ENCODE peak calls at places on chromosomes 6 and 20, in seven cellular contexts. One of them, this sample, is unnamed.

GRCh38 chr6:151885234-151885633 is 77.8 kb downstream of the ESR1 start:
- DNase-seq in Peyer's patch: no peak
- DNase-seq in heart right ventricle: no peak
- DNase-seq in mammary epithelial cell: peak; percentile 23
- DNase-seq in CD4-positive, alpha-beta T cell: no peak
- DNase-seq in prostate gland: no peak
- DNase-seq in psoas muscle: no peak
- DNase-seq in this sample: no peak

GRCh38 chr6:153096031-153096430 is 35.1 kb downstream of the RGS17 start:
- DNase-seq in Peyer's patch: no peak
- DNase-seq in heart right ventricle: no peak
- DNase-seq in mammary epithelial cell: no peak
- DNase-seq in CD4-positive, alpha-beta T cell: no peak
- DNase-seq in prostate gland: no peak
- DNase-seq in psoas muscle: no peak
- DNase-seq in this sample: no peak

GRCh38 chr20:11686900-11687543 is 230.7 kb upstream of the BTBD3 start:
- DNase-seq in Peyer's patch: peak; percentile 50
- DNase-seq in heart right ventricle: peak; percentile 41
- DNase-seq in mammary epithelial cell: peak; percentile 21
- DNase-seq in CD4-positive, alpha-beta T cell: no peak
- DNase-seq in prostate gland: no peak
- DNase-seq in psoas muscle: peak; percentile 39
- DNase-seq in this sample: no peak

GRCh38 chr20:31936430-31936829 is 15.4 kb downstream of the PDRG1 start:
- DNase-seq in Peyer's patch: no peak
- DNase-seq in heart right ventricle: no peak
- DNase-seq in mammary epithelial cell: no peak
- DNase-seq in CD4-positive, alpha-beta T cell: no peak
- DNase-seq in prostate gland: no peak
- DNase-seq in psoas muscle: no peak
- DNase-seq in this sample: no peak

GRCh38 chr6:149084026-149084425 is 233.5 kb upstream of the TAB2 start:
- DNase-seq in Peyer's patch: no peak
- DNase-seq in heart right ventricle: no peak
- DNase-seq in mammary epithelial cell: no peak
- DNase-seq in CD4-positive, alpha-beta T cell: no peak
- DNase-seq in prostate gland: no peak
- DNase-seq in psoas muscle: no peak
- DNase-seq in this sample: no peak

GRCh38 chr6:52995913-52996685 is 1.0 kb upstream of the GSTA4 start:
- DNase-seq in Peyer's patch: no peak
- DNase-seq in heart right ventricle: peak; percentile 21
- DNase-seq in mammary epithelial cell: peak; percentile 81
- DNase-seq in CD4-positive, alpha-beta T cell: peak; percentile 2
- DNase-seq in prostate gland: peak; percentile 45
- DNase-seq in psoas muscle: peak; percentile 46
- DNase-seq in this sample: peak; percentile 27

GRCh38 chr20:1946762-1947534 is 46.9 kb downstream of the PDYN start:
- DNase-seq in Peyer's patch: no peak
- DNase-seq in heart right ventricle: peak; percentile 30
- DNase-seq in mammary epithelial cell: no peak
- DNase-seq in CD4-positive, alpha-beta T cell: no peak
- DNase-seq in prostate gland: peak; percentile 23
- DNase-seq in psoas muscle: peak; percentile 84
- DNase-seq in this sample: no peak

GRCh38 chr20:13492001-13492480 is 146.7 kb downstream of the TASP1 start:
- DNase-seq in Peyer's patch: no peak
- DNase-seq in heart right ventricle: no peak
- DNase-seq in mammary epithelial cell: peak; percentile 80
- DNase-seq in CD4-positive, alpha-beta T cell: no peak
- DNase-seq in prostate gland: peak; percentile 25
- DNase-seq in psoas muscle: peak; percentile 21
- DNase-seq in this sample: no peak

GRCh38 chr20:40293740-40294139 is 395.3 kb downstream of the MAFB start:
- DNase-seq in Peyer's patch: no peak
- DNase-seq in heart right ventricle: no peak
- DNase-seq in mammary epithelial cell: no peak
- DNase-seq in CD4-positive, alpha-beta T cell: no peak
- DNase-seq in prostate gland: no peak
- DNase-seq in psoas muscle: no peak
- DNase-seq in this sample: no peak

GRCh38 chr6:17630511-17631073 is 30.5 kb downstream of the FAM8A1 start:
- DNase-seq in Peyer's patch: no peak
- DNase-seq in heart right ventricle: no peak
- DNase-seq in mammary epithelial cell: no peak
- DNase-seq in CD4-positive, alpha-beta T cell: no peak
- DNase-seq in prostate gland: peak; percentile 28
- DNase-seq in psoas muscle: no peak
- DNase-seq in this sample: no peak

GRCh38 chr20:50019466-50020256 is 36.9 kb downstream of the SNAI1 start:
- DNase-seq in Peyer's patch: no peak
- DNase-seq in heart right ventricle: peak; percentile 63
- DNase-seq in mammary epithelial cell: peak; percentile 63
- DNase-seq in CD4-positive, alpha-beta T cell: no peak
- DNase-seq in prostate gland: peak; percentile 81
- DNase-seq in psoas muscle: peak; percentile 47
- DNase-seq in this sample: no peak

GRCh38 chr6:130115036-130115435 is 96.7 kb downstream of the L3MBTL3 start:
- DNase-seq in Peyer's patch: no peak
- DNase-seq in heart right ventricle: no peak
- DNase-seq in mammary epithelial cell: no peak
- DNase-seq in CD4-positive, alpha-beta T cell: no peak
- DNase-seq in prostate gland: no peak
- DNase-seq in psoas muscle: no peak
- DNase-seq in this sample: no peak

GRCh38 chr6:96153775-96154174 is 138.0 kb downstream of the FUT9 start:
- DNase-seq in Peyer's patch: no peak
- DNase-seq in heart right ventricle: no peak
- DNase-seq in mammary epithelial cell: no peak
- DNase-seq in CD4-positive, alpha-beta T cell: no peak
- DNase-seq in prostate gland: no peak
- DNase-seq in psoas muscle: no peak
- DNase-seq in this sample: no peak

GRCh38 chr6:56742122-56742791 is 99.6 kb upstream of the DST start:
- DNase-seq in Peyer's patch: no peak
- DNase-seq in heart right ventricle: no peak
- DNase-seq in mammary epithelial cell: peak; percentile 55
- DNase-seq in CD4-positive, alpha-beta T cell: no peak
- DNase-seq in prostate gland: no peak
- DNase-seq in psoas muscle: no peak
- DNase-seq in this sample: no peak

GRCh38 chr6:14661188-14661587 is 543.6 kb downstream of the CD83 start:
- DNase-seq in Peyer's patch: no peak
- DNase-seq in heart right ventricle: no peak
- DNase-seq in mammary epithelial cell: peak; percentile 25
- DNase-seq in CD4-positive, alpha-beta T cell: peak; percentile 34
- DNase-seq in prostate gland: no peak
- DNase-seq in psoas muscle: no peak
- DNase-seq in this sample: peak; percentile 21

DNA sequence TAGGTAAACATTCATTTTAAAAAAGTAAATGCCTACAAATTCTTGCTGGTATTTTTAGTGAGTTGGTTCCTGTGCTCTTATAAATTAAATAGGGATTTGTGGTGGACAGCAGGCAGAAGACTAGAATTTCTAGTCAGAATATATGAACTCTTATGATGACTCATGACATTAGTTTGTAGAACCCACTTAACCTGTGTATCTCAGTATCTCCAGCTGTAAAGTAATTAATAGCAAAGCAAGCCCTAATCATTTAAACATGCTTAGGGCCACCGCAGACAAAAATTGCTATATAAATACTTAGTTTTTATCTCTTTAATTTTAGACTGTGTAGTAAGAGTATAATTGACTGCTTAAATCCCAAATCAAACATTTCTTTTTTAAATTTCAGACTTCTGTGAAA is 2.4 kb downstream of the FAM135A start:
- DNase-seq in Peyer's patch: no peak
- DNase-seq in heart right ventricle: no peak
- DNase-seq in mammary epithelial cell: peak; percentile 21
- DNase-seq in CD4-positive, alpha-beta T cell: no peak
- DNase-seq in prostate gland: no peak
- DNase-seq in psoas muscle: no peak
- DNase-seq in this sample: no peak
- H3K27ac ChIP-seq in Peyer's patch: no peak overlapping the region
- H3K27ac ChIP-seq in heart right ventricle: no peak overlapping the region
- H3K27ac ChIP-seq in mammary epithelial cell: no peak overlapping the region
- H3K27ac ChIP-seq in CD4-positive, alpha-beta T cell: no peak overlapping the region
- H3K27ac ChIP-seq in prostate gland: no peak overlapping the region
- H3K27ac ChIP-seq in psoas muscle: no peak overlapping the region
- H3K27ac ChIP-seq in this sample: no peak overlapping the region

GRCh38 chr6:35218456-35218855 is 4.7 kb downstream of the SCUBE3 start:
- DNase-seq in Peyer's patch: no peak
- DNase-seq in heart right ventricle: no peak
- DNase-seq in mammary epithelial cell: no peak
- DNase-seq in CD4-positive, alpha-beta T cell: no peak
- DNase-seq in prostate gland: no peak
- DNase-seq in psoas muscle: no peak
- DNase-seq in this sample: no peak

GRCh38 chr6:35218021-35218420 is 4.3 kb downstream of the SCUBE3 start:
- DNase-seq in Peyer's patch: no peak
- DNase-seq in heart right ventricle: no peak
- DNase-seq in mammary epithelial cell: no peak
- DNase-seq in CD4-positive, alpha-beta T cell: no peak
- DNase-seq in prostate gland: no peak
- DNase-seq in psoas muscle: no peak
- DNase-seq in this sample: no peak

GRCh38 chr6:35216832-35217811 is 3.4 kb downstream of the SCUBE3 start:
- DNase-seq in Peyer's patch: no peak
- DNase-seq in heart right ventricle: no peak
- DNase-seq in mammary epithelial cell: no peak
- DNase-seq in CD4-positive, alpha-beta T cell: no peak
- DNase-seq in prostate gland: no peak
- DNase-seq in psoas muscle: no peak
- DNase-seq in this sample: no peak

GRCh38 chr6:35220711-35221110 is 7.0 kb downstream of the SCUBE3 start:
- DNase-seq in Peyer's patch: no peak
- DNase-seq in heart right ventricle: no peak
- DNase-seq in mammary epithelial cell: no peak
- DNase-seq in CD4-positive, alpha-beta T cell: no peak
- DNase-seq in prostate gland: no peak
- DNase-seq in psoas muscle: no peak
- DNase-seq in this sample: no peak

DNA sequence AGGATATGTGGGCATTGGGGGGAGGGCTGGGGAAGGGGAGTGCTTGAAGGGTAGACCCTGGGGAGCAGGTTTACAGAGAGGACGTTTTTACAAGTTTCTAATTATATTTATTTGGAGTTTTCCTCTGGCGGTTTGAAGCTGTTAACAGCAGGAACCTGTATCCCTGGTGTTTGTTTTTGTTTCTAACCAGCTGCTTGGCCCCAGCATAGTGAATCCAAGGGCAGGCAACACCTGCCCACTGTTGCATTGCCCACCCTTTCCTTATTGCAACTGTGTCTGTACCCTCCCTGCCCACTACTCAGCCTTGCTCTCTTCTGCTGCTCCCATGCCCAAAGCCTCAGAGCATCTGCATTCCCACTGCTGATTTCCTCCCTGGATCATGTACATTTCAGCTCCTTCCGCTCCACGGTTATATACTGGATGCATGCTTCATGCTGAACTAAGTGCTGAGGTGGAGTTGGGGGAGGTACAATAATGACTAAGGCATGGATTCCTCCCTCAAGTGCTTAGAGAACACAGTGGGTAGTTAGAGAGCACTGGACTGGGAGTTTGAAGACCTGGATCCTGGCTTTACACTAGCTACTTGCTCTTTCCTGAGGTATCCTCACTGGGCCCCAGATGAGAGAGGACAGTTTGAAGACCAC is 6.0 kb downstream of the SCUBE3 start:
- DNase-seq in Peyer's patch: no peak
- DNase-seq in heart right ventricle: no peak
- DNase-seq in mammary epithelial cell: no peak
- DNase-seq in CD4-positive, alpha-beta T cell: no peak
- DNase-seq in prostate gland: no peak
- DNase-seq in psoas muscle: no peak
- DNase-seq in this sample: no peak
- TF ChIP-seq CTCF in Peyer's patch: no peak
- TF ChIP-seq CTCF in heart right ventricle: no peak
- TF ChIP-seq CTCF in mammary epithelial cell: no peak
- TF ChIP-seq CTCF in CD4-positive, alpha-beta T cell: no peak
- TF ChIP-seq CTCF in prostate gland: no peak
- TF ChIP-seq CTCF in psoas muscle: no peak
- TF ChIP-seq CTCF in this sample: no peak

DNA sequence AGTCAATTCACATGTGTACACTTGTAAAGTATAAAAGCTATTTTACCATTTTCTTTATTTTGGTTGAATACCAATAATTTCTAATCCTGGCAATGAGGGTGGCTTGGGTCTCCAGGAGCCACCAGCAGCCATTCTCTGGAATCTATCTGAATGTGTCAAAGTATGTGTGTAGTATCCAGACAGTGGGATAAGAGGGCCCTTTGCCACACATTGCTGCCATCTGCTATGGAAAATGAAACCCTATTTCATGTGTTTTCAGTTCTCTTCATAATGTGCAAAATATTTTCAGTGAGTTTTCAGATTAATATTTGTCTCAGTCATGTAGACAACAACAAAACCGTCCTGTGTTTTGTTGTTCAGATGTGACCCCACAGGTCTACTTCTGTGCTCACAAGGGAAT is 46.3 kb downstream of the CDYL start:
- DNase-seq in Peyer's patch: no peak
- DNase-seq in heart right ventricle: no peak
- DNase-seq in mammary epithelial cell: no peak
- DNase-seq in CD4-positive, alpha-beta T cell: no peak
- DNase-seq in prostate gland: no peak
- DNase-seq in psoas muscle: no peak
- DNase-seq in this sample: no peak
- H3K9me3 ChIP-seq in Peyer's patch: no peaks in the 10 kb centered on the region
- H3K9me3 ChIP-seq in heart right ventricle: peaks cover 21% of the 10 kb centered on the region
- H3K9me3 ChIP-seq in mammary epithelial cell: no peaks in the 10 kb centered on the region
- H3K9me3 ChIP-seq in CD4-positive, alpha-beta T cell: peaks cover 20% of the 10 kb centered on the region
- H3K9me3 ChIP-seq in prostate gland: no peaks in the 10 kb centered on the region
- H3K9me3 ChIP-seq in psoas muscle: peaks cover 11% of the 10 kb centered on the region
- H3K9me3 ChIP-seq in this sample: no peaks in the 10 kb centered on the region

GRCh38 chr6:33589366-33589722 is 9.3 kb upstream of the BAK1 start:
- DNase-seq in Peyer's patch: no peak
- DNase-seq in heart right ventricle: no peak
- DNase-seq in mammary epithelial cell: no peak
- DNase-seq in CD4-positive, alpha-beta T cell: no peak
- DNase-seq in prostate gland: no peak
- DNase-seq in psoas muscle: no peak
- DNase-seq in this sample: no peak
- H3K27ac ChIP-seq in Peyer's patch: peak overlapping the region; percentile 98
- H3K27ac ChIP-seq in heart right ventricle: peak overlapping the region; percentile 91
- H3K27ac ChIP-seq in mammary epithelial cell: peak overlapping the region; percentile 84
- H3K27ac ChIP-seq in CD4-positive, alpha-beta T cell: no peak overlapping the region
- H3K27ac ChIP-seq in prostate gland: no peak overlapping the region
- H3K27ac ChIP-seq in psoas muscle: peak overlapping the region; percentile 91
- H3K27ac ChIP-seq in this sample: no peak overlapping the region

DNA sequence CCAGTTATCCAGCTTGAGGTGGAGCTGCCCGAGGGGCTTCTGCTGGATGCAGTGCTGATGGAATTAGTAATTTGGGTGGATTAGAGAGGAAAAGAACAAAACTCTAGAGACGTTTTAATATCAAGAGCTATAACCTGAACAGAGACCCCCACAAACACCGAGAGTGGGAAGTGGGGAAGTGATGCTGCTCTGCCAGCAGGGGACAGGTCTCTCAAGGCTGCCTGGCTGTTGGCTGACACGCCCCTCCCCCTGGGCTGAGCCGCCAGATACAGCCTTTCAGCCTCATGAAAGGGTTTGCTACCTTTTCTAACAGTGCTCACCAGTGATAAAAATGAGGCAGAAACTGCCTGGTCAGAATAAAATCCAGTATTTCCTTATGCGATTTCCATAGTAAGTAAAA is 9.6 kb downstream of the LEMD2 start:
- DNase-seq in Peyer's patch: no peak
- DNase-seq in heart right ventricle: no peak
- DNase-seq in mammary epithelial cell: no peak
- DNase-seq in CD4-positive, alpha-beta T cell: no peak
- DNase-seq in prostate gland: no peak
- DNase-seq in psoas muscle: no peak
- DNase-seq in this sample: no peak
- TF ChIP-seq CTCF in Peyer's patch: no peak
- TF ChIP-seq CTCF in heart right ventricle: no peak
- TF ChIP-seq CTCF in mammary epithelial cell: no peak
- TF ChIP-seq CTCF in CD4-positive, alpha-beta T cell: no peak
- TF ChIP-seq CTCF in prostate gland: no peak
- TF ChIP-seq CTCF in psoas muscle: no peak
- TF ChIP-seq CTCF in this sample: no peak

This sample was measured in CD8-positive, alpha-beta T cell.